ENCODE peak calls at places on chromosomes 5 and 9, in four cellular contexts. D is A549, O is astrocyte of the spinal cord, Y is GM13976. G is an unnamed sample.

GRCh38 chr5:56608216-56608925 is 207.0 kb upstream of the MAP3K1 start:
- DNase-seq in D (no peak), O (no peak), Y (no peak), G (no peak)

GRCh38 chr9:135513351-135513846 is 7.8 kb upstream of the LCN1 start:
- DNase-seq in D (no peak), Y (no peak), O (no peak), G (no peak)

GRCh38 chr5:39513236-39513635 is 88.5 kb upstream of the DAB2 start:
- DNase-seq in Y (no peak), O (peak), D (no peak), G (no peak)

GRCh38 chr9:128081052-128081451 is 13.0 kb downstream of the SLC25A25 start:
- DNase-seq in Y (no peak), O (peak), D (no peak), G (no peak)

GRCh38 chr5:174300941-174301761 is 255.6 kb downstream of the NSG2 start:
- DNase-seq in D (no peak), O (no peak), Y (no peak), G (no peak)

GRCh38 chr5:5025774-5026406 is 114.2 kb upstream of the ADAMTS16 start:
- DNase-seq in O (no peak), D (no peak), Y (no peak), G (no peak)

GRCh38 chr5:57986746-57987145 is 473.1 kb downstream of the PLK2 start:
- DNase-seq in D (no peak), Y (no peak), O (peak), G (no peak)

GRCh38 chr9:133726401-133727276 is 11.5 kb downstream of the SARDH start:
- DNase-seq in D (peak), O (peak), Y (peak), G (no peak)

GRCh38 chr5:168978015-168978414 is 322.9 kb downstream of the SLIT3 start:
- DNase-seq in Y (no peak), O (peak), D (no peak), G (no peak)

GRCh38 chr5:99721487-99721886 is 792.7 kb upstream of the CHD1 start:
- DNase-seq in Y (no peak), D (no peak), O (no peak), G (no peak)

GRCh38 chr5:54090495-54091084 is 219.8 kb downstream of the ARL15 start:
- DNase-seq in O (peak), D (peak), Y (no peak), G (no peak)

GRCh38 chr5:174106997-174107655 is 61.6 kb downstream of the NSG2 start:
- DNase-seq in O (no peak), Y (no peak), D (no peak), G (no peak)

GRCh38 chr5:73702534-73702933 is 76.5 kb downstream of the ARHGEF28 start:
- DNase-seq in D (no peak), O (no peak), Y (no peak), G (no peak)

GRCh38 chr9:70859694-70860093 is 261.7 kb downstream of the TRPM3 start:
- DNase-seq in O (no peak), Y (no peak), D (no peak), G (no peak)

GRCh38 chr5:88785396-88786216 is 97.4 kb downstream of the MEF2C start:
- DNase-seq in O (peak), Y (no peak), D (peak), G (no peak)

GRCh38 chr9:76619645-76620044 is 144.6 kb upstream of the PCA3 start:
- DNase-seq in Y (no peak), D (no peak), O (no peak), G (no peak)

GRCh38 chr9:129894106-129894823 is 59.0 kb downstream of the USP20 start:
- DNase-seq in D (no peak), Y (no peak), O (no peak), G (no peak)

GRCh38 chr9:86809968-86810367 is 137.3 kb downstream of the GAS1 start:
- DNase-seq in Y (no peak), O (no peak), D (no peak), G (no peak)

GRCh38 chr5:127872494-127872893 is 169.3 kb downstream of the CCDC192 start:
- DNase-seq in D (no peak), O (no peak), Y (no peak), G (no peak)

GRCh38 chr9:13717356-13718057 is 438.0 kb upstream of the MPDZ start:
- DNase-seq in D (no peak), Y (no peak), O (peak), G (no peak)

GRCh38 chr5:78538240-78538850 is 110.2 kb downstream of the LHFPL2 start:
- DNase-seq in O (no peak), Y (no peak), D (no peak), G (no peak)

GRCh38 chr9:407255-407654 is 192.6 kb downstream of the DOCK8 start:
- DNase-seq in O (no peak), Y (no peak), D (no peak), G (no peak)
- TF ChIP-seq CTCF in O (no peak), Y (no peak), D (peak), G (no peak)

GRCh38 chr5:114857951-114858401 is 311.7 kb downstream of the TRIM36 start:
- DNase-seq in D (no peak), O (peak), Y (no peak), G (no peak)
- TF ChIP-seq CTCF in D (no peak), O (no peak), Y (no peak), G (no peak)

DNA sequence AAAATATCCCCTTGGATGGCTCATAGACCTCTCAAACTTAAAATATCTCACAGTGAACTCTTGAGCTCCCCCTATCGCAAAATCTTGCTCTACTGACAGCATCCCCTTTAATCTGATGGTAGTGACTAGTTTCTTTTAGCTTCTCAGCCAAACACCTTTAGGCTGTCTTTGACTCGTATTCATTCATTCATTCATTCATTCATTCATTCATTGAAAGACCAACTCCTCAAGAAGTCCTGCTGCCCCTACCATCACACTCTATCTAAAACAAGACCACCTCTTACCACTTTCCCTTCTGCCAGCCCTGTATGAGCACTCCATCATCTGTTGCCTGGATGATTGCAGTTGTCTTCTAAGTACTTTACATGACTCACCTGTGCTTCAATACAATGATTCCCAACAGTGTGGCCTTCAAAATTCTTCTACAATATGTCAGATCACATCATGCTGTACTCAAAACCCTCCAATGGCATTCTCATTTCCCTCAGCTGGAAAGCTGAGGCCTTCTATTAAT is 46.8 kb downstream of the ITGA2 start:
- DNase-seq in Y (peak), O (no peak), D (peak), G (no peak)
- TF ChIP-seq CTCF in Y (peak), O (peak), D (peak), G (peak)

GRCh38 chr5:141208478-141208877 is at the start of gene PCDHB12:
- DNase-seq in O (no peak), Y (no peak), D (no peak), G (no peak)
- TF ChIP-seq CTCF in O (no peak), Y (no peak), D (peak), G (no peak)

G was measured in GM12864.